ENCODE peak calls at places on chromosomes 2 and 18, in ten cellular contexts. U is stimulated activated naive CD4-positive, alpha-beta T cell treated with Interleukin-2 at 50 U/mL for 16 hours; J is GM23248; B is stimulated activated CD4-positive, alpha-beta T cell treated with anti-CD3 and anti-CD28 coated beads, Interleukin-1b, Interleukin-23, amount 100 ng/mL, for 24 hours; I is esophagus squamous epithelium; X is activated naive CD8-positive, alpha-beta T cell treated with anti-CD3 and anti-CD28 coated beads for 36 hours; P is stimulated activated naive CD8-positive, alpha-beta T cell treated with anti-CD3 and anti-CD28 coated beads, Interleukin-15, Interleukin-2, amounts not matched to agents 100 U/mL and 50 U/mL, for 24 hours; N is T47D; L is anterior cingulate cortex; F is MCF 10A. Y is an unnamed sample.

GRCh38 chr2:215772003-215772402 is 241.3 kb downstream of the MREG start:
- DNase-seq in I (no peak), J (peak; percentile 11), N (no peak), X (no peak), L (no peak), P (no peak), B (no peak), U (no peak), F (no peak), Y (no peak)

GRCh38 chr2:69163109-69163508 is 150.1 kb downstream of the ANTXR1 start:
- DNase-seq in N (no peak), I (no peak), X (no peak), U (no peak), J (peak; percentile 93), P (no peak), L (peak; percentile 12), F (peak; percentile 76), B (no peak), Y (no peak)

GRCh38 chr2:159129301-159129700 is 157.2 kb downstream of the WDSUB1 start:
- DNase-seq in F (no peak), P (no peak), N (no peak), L (no peak), J (no peak), B (no peak), U (no peak), X (no peak), I (no peak), Y (no peak)

GRCh38 chr2:222869252-222869560 is 8.4 kb downstream of the ACSL3 start:
- DNase-seq in J (no peak), P (no peak), N (no peak), L (no peak), U (no peak), B (no peak), F (no peak), I (no peak), X (no peak), Y (no peak)

GRCh38 chr2:172090044-172090946 is 5.0 kb downstream of the DLX1 start:
- DNase-seq in I (no peak), F (no peak), B (no peak), L (no peak), X (no peak), N (no peak), U (no peak), J (no peak), P (no peak), Y (no peak)

GRCh38 chr2:37243435-37243834 is 12.0 kb downstream of the NDUFAF7 start:
- DNase-seq in F (no peak), J (no peak), P (no peak), X (no peak), B (no peak), L (no peak), I (no peak), U (no peak), N (no peak), Y (no peak)

GRCh38 chr18:67425724-67426123 is 90.8 kb downstream of the DSEL start:
- DNase-seq in F (peak; percentile 86), J (peak; percentile 96), I (no peak), B (no peak), X (no peak), P (no peak), N (no peak), U (no peak), L (no peak), Y (no peak)

GRCh38 chr2:203830294-203831055 is 37.1 kb upstream of the CTLA4 start:
- DNase-seq in B (peak; percentile 20), L (no peak), J (no peak), X (peak; percentile 50), F (no peak), N (no peak), U (peak; percentile 67), I (no peak), P (peak; percentile 62), Y (no peak)

GRCh38 chr2:62719757-62720156 is 14.2 kb downstream of the EHBP1 start:
- DNase-seq in B (no peak), F (no peak), J (no peak), I (no peak), L (no peak), N (no peak), P (no peak), X (no peak), U (no peak), Y (no peak)

GRCh38 chr2:112643488-112643887 is 2.3 kb upstream of the SLC20A1 start:
- DNase-seq in P (no peak), J (no peak), F (no peak), I (no peak), X (no peak), L (no peak), N (no peak), U (no peak), B (no peak), Y (no peak)

GRCh38 chr2:234467289-234467688 is 29.6 kb downstream of the ARL4C start:
- DNase-seq in J (peak; percentile 65), L (no peak), F (no peak), B (no peak), P (no peak), I (no peak), X (no peak), U (no peak), N (no peak), Y (no peak)

GRCh38 chr2:166665991-166666940 is 172.2 kb upstream of the SCN7A start:
- DNase-seq in L (no peak), F (peak; percentile 33), I (no peak), X (no peak), B (no peak), U (no peak), J (peak; percentile 15), P (no peak), N (no peak), Y (no peak)

GRCh38 chr18:69980509-69980908 is 32.8 kb upstream of the CD226 start:
- DNase-seq in B (no peak), N (no peak), L (no peak), I (no peak), X (no peak), J (no peak), F (no peak), U (no peak), P (no peak), Y (no peak)

GRCh38 chr18:8754995-8755955 is 49.9 kb downstream of the MTCL1 start:
- DNase-seq in J (peak; percentile 67), L (no peak), B (no peak), P (no peak), I (no peak), U (peak; percentile 4), X (peak; percentile 14), N (no peak), F (no peak), Y (no peak)

GRCh38 chr2:32715391-32715841 is 87.6 kb downstream of the TTC27 start:
- DNase-seq in B (no peak), F (no peak), I (no peak), N (no peak), U (no peak), X (no peak), L (no peak), J (no peak), P (no peak), Y (no peak)

GRCh38 chr2:224956706-224957105 is 85.6 kb downstream of the DOCK10 start:
- DNase-seq in L (no peak), U (no peak), B (no peak), J (no peak), F (no peak), N (no peak), P (no peak), X (no peak), I (no peak), Y (no peak)

GRCh38 chr2:203878060-203878459 is 10.5 kb downstream of the CTLA4 start:
- DNase-seq in F (no peak), P (no peak), U (no peak), J (peak; percentile 56), I (no peak), X (no peak), N (no peak), L (no peak), B (no peak), Y (no peak)

GRCh38 chr2:207683879-207684627 is 27.4 kb upstream of the CCNYL1 start:
- DNase-seq in J (peak; percentile 78), B (no peak), U (no peak), P (no peak), X (no peak), L (no peak), I (no peak), N (peak; percentile 17), F (peak; percentile 43), Y (no peak)

GRCh38 chr2:240873805-240874714 is 5.4 kb downstream of the AGXT start:
- DNase-seq in N (no peak), U (no peak), L (no peak), I (no peak), J (no peak), X (no peak), B (no peak), F (no peak), P (no peak), Y (no peak)

GRCh38 chr18:61888622-61889021 is 4.2 kb downstream of the RNF152 start:
- DNase-seq in I (no peak), B (no peak), P (no peak), N (no peak), X (no peak), U (no peak), J (no peak), F (no peak), L (no peak), Y (no peak)

GRCh38 chr2:29562319-29562718 is 359.1 kb downstream of the ALK start:
- DNase-seq in I (no peak), L (no peak), B (no peak), U (no peak), P (no peak), F (no peak), J (no peak), N (no peak), X (no peak), Y (no peak)

GRCh38 chr18:78789850-78790249 is 189.8 kb upstream of the SALL3 start:
- DNase-seq in P (no peak), N (no peak), F (no peak), L (no peak), B (no peak), X (no peak), U (no peak), I (no peak), J (no peak), Y (no peak)

GRCh38 chr2:20156051-20156730 is 68.7 kb downstream of the SDC1 start:
- DNase-seq in B (no peak), N (no peak), J (no peak), L (no peak), P (no peak), X (no peak), I (no peak), U (no peak), F (no peak), Y (no peak)

GRCh38 chr2:62014102-62014501 is 108.6 kb downstream of the COMMD1 start:
- DNase-seq in N (peak; percentile 44), F (no peak), U (no peak), I (no peak), X (no peak), P (no peak), B (no peak), L (peak; percentile 76), J (peak; percentile 51), Y (no peak)

GRCh38 chr2:230124235-230124634 is 55.5 kb upstream of the SLC16A14 start:
- DNase-seq in J (no peak), N (no peak), F (no peak), X (no peak), B (no peak), L (no peak), P (no peak), I (no peak), U (no peak), Y (no peak)

GRCh38 chr2:150620371-150620770 is 132.9 kb upstream of the RND3 start:
- DNase-seq in U (no peak), I (no peak), P (no peak), N (no peak), F (no peak), X (no peak), B (no peak), J (no peak), L (no peak), Y (no peak)

GRCh38 chr2:167581961-167582574 is 665.3 kb downstream of the STK39 start:
- DNase-seq in J (peak; percentile 48), N (no peak), B (no peak), L (no peak), U (no peak), X (no peak), F (no peak), P (no peak), I (no peak), Y (no peak)

GRCh38 chr18:27789406-27789805 is 387.5 kb downstream of the CDH2 start:
- DNase-seq in J (no peak), P (no peak), L (no peak), U (no peak), X (no peak), B (no peak), I (no peak), F (no peak), N (no peak), Y (no peak)

Y was measured in D721Med.